ENCODE peak calls at places on chromosomes 6 and 20, in nine cellular contexts. I is naive thymus-derived CD4-positive, alpha-beta T cell; V is left kidney; P is AG08395; R is stimulated activated naive B cell treated with anti-CD40 and anti-IgM and Interleukin-4, amounts not matched to agents 10 μg/mL and 1 μg/mL and 100 μg/mL, for 72 hours; E is foreskin fibroblast; W is ascending aorta; N is CD4-positive, CD25-positive, alpha-beta regulatory T cell; O is right lobe of liver. H is an unnamed sample.

GRCh38 chr6:152049502-152049901 is 242.0 kb downstream of the ESR1 start:
- DNase-seq in I (no peak), V (no peak), P (no peak), R (no peak), E (no peak), W (no peak), N (no peak), O (no peak), H (no peak)

GRCh38 chr20:17646209-17646717 is 35.8 kb downstream of the RRBP1 start:
- DNase-seq in I (no peak), V (no peak), P (no peak), R (no peak), E (no peak), W (no peak), N (no peak), O (no peak), H (no peak)

GRCh38 chr6:24911983-24912382 is 23.8 kb downstream of the RIPOR2 start:
- DNase-seq in I (no peak), V (no peak), P (no peak), R (no peak), E (no peak), W (no peak), N (no peak), O (no peak), H (no peak)

GRCh38 chr6:141552463-141552862 is 580.3 kb upstream of the GJE1 start:
- DNase-seq in I (no peak), V (peak), P (no peak), R (no peak), E (peak), W (no peak), N (peak), O (no peak), H (no peak)

GRCh38 chr20:7361321-7361720 is 578.9 kb downstream of the HAO1 start:
- DNase-seq in I (no peak), V (no peak), P (no peak), R (no peak), E (no peak), W (no peak), N (no peak), O (no peak), H (no peak)

GRCh38 chr6:137881522-137881886 is 14.4 kb downstream of the TNFAIP3 start:
- DNase-seq in I (no peak), V (no peak), P (no peak), R (no peak), E (no peak), W (no peak), N (no peak), O (no peak), H (no peak)

GRCh38 chr6:46234156-46234556 is 63.4 kb upstream of the ENPP5 start:
- DNase-seq in I (no peak), V (no peak), P (no peak), R (no peak), E (no peak), W (peak), N (no peak), O (no peak), H (no peak)

GRCh38 chr6:137709424-137710281 is 157.4 kb upstream of the TNFAIP3 start:
- DNase-seq in I (no peak), V (no peak), P (no peak), R (no peak), E (peak), W (no peak), N (peak), O (no peak), H (no peak)

GRCh38 chr20:53922901-53923314 is 147.5 kb downstream of the BCAS1 start:
- DNase-seq in I (no peak), V (no peak), P (peak), R (no peak), E (no peak), W (no peak), N (no peak), O (no peak), H (peak)

GRCh38 chr20:58133020-58133419 is 95.4 kb downstream of the ANKRD60 start:
- DNase-seq in I (no peak), V (no peak), P (no peak), R (no peak), E (peak), W (no peak), N (no peak), O (no peak), H (no peak)

GRCh38 chr6:151330130-151330715 is 61.1 kb downstream of the ZBTB2 start:
- DNase-seq in I (no peak), V (peak), P (peak), R (no peak), E (peak), W (no peak), N (no peak), O (no peak), H (no peak)

GRCh38 chr20:33332905-33333456 is 50.0 kb downstream of the BPIFB1 start:
- DNase-seq in I (no peak), V (no peak), P (no peak), R (no peak), E (no peak), W (no peak), N (no peak), O (no peak), H (no peak)

GRCh38 chr20:14193885-14194284 is 143.5 kb downstream of the FLRT3 start:
- DNase-seq in I (no peak), V (no peak), P (no peak), R (no peak), E (no peak), W (no peak), N (no peak), O (no peak), H (no peak)

GRCh38 chr6:28922004-28922840 is 1.6 kb downstream of the TRIM27 start:
- DNase-seq in I (no peak), V (no peak), P (peak), R (no peak), E (no peak), W (no peak), N (peak), O (peak), H (no peak)

GRCh38 chr6:168158280-168158979 is 79.4 kb upstream of the FRMD1 start:
- DNase-seq in I (no peak), V (no peak), P (no peak), R (no peak), E (no peak), W (no peak), N (no peak), O (no peak), H (no peak)

GRCh38 chr6:169141706-169142705 is 111.6 kb downstream of the THBS2 start:
- DNase-seq in I (no peak), V (peak), P (peak), R (no peak), E (peak), W (no peak), N (no peak), O (no peak), H (no peak)

GRCh38 chr6:62519574-62519973 is 233.5 kb upstream of the KHDRBS2 start:
- DNase-seq in I (no peak), V (no peak), P (no peak), R (no peak), E (no peak), W (no peak), N (no peak), O (no peak), H (no peak)

GRCh38 chr6:41153992-41154625 is at the start of gene TREML1:
- DNase-seq in I (no peak), V (no peak), P (no peak), R (no peak), E (no peak), W (no peak), N (no peak), O (no peak), H (no peak)

GRCh38 chr6:131917318-131917717 is 33.9 kb downstream of the CCN2 start:
- DNase-seq in I (no peak), V (no peak), P (peak), R (no peak), E (no peak), W (no peak), N (no peak), O (no peak), H (no peak)

GRCh38 chr6:8174571-8174970 is 72.2 kb upstream of the EEF1E1 start:
- DNase-seq in I (no peak), V (no peak), P (no peak), R (no peak), E (no peak), W (no peak), N (no peak), O (no peak), H (no peak)